ENCODE peak calls at places on chromosomes 1 and 21, in nine cellular contexts. One of them, this sample, is unnamed.

GRCh38 chr1:232915212-232915611 is 35.2 kb upstream of the NTPCR start:
- DNase-seq in A549: no peak
- DNase-seq in RWPE1: no peak
- DNase-seq in cardiac muscle cell: no peak
- DNase-seq in suprapubic skin: no peak
- DNase-seq in GM23338: no peak
- DNase-seq in mammary epithelial cell: no peak
- DNase-seq in left lung: no peak
- DNase-seq in ovary: no peak
- DNase-seq in this sample: no peak

GRCh38 chr1:6415979-6416656 is 3.6 kb downstream of the HES2 start:
- DNase-seq in A549: no peak
- DNase-seq in ovary: no peak
- DNase-seq in suprapubic skin: no peak
- DNase-seq in GM23338: no peak
- DNase-seq in cardiac muscle cell: no peak
- DNase-seq in RWPE1: no peak
- DNase-seq in mammary epithelial cell: no peak
- DNase-seq in left lung: no peak
- DNase-seq in this sample: no peak

GRCh38 chr1:92736395-92736794 is 48.5 kb downstream of the EVI5 start:
- DNase-seq in suprapubic skin: no peak
- DNase-seq in left lung: no peak
- DNase-seq in A549: peak; percentile 41
- DNase-seq in GM23338: peak; percentile 43
- DNase-seq in cardiac muscle cell: peak; percentile 6
- DNase-seq in ovary: no peak
- DNase-seq in mammary epithelial cell: peak; percentile 11
- DNase-seq in RWPE1: no peak
- DNase-seq in this sample: peak; percentile 23

GRCh38 chr1:97792655-97793054 is 128.2 kb downstream of the DPYD start:
- DNase-seq in cardiac muscle cell: no peak
- DNase-seq in A549: no peak
- DNase-seq in RWPE1: no peak
- DNase-seq in GM23338: no peak
- DNase-seq in mammary epithelial cell: no peak
- DNase-seq in suprapubic skin: no peak
- DNase-seq in left lung: no peak
- DNase-seq in ovary: no peak
- DNase-seq in this sample: no peak

GRCh38 chr1:100250264-100250663 is 630 bp upstream of the DBT start:
- DNase-seq in mammary epithelial cell: no peak
- DNase-seq in A549: no peak
- DNase-seq in ovary: no peak
- DNase-seq in cardiac muscle cell: no peak
- DNase-seq in GM23338: no peak
- DNase-seq in RWPE1: no peak
- DNase-seq in suprapubic skin: no peak
- DNase-seq in left lung: no peak
- DNase-seq in this sample: no peak

GRCh38 chr21:33540711-33541104 is 1.2 kb downstream of the GART start:
- DNase-seq in ovary: no peak
- DNase-seq in GM23338: peak; percentile 32
- DNase-seq in suprapubic skin: no peak
- DNase-seq in mammary epithelial cell: no peak
- DNase-seq in A549: no peak
- DNase-seq in cardiac muscle cell: no peak
- DNase-seq in RWPE1: no peak
- DNase-seq in left lung: no peak
- DNase-seq in this sample: peak; percentile 17

GRCh38 chr1:51255331-51255730 is 19.3 kb downstream of the RNF11 start:
- DNase-seq in RWPE1: no peak
- DNase-seq in GM23338: no peak
- DNase-seq in cardiac muscle cell: no peak
- DNase-seq in suprapubic skin: no peak
- DNase-seq in mammary epithelial cell: peak; percentile 36
- DNase-seq in ovary: no peak
- DNase-seq in A549: no peak
- DNase-seq in left lung: no peak
- DNase-seq in this sample: peak; percentile 66

GRCh38 chr1:25360596-25361581 is 22.8 kb downstream of the TMEM50A start:
- DNase-seq in suprapubic skin: no peak
- DNase-seq in RWPE1: peak; percentile 28
- DNase-seq in mammary epithelial cell: peak; percentile 25
- DNase-seq in GM23338: no peak
- DNase-seq in ovary: no peak
- DNase-seq in cardiac muscle cell: no peak
- DNase-seq in left lung: no peak
- DNase-seq in A549: peak; percentile 12
- DNase-seq in this sample: peak; percentile 39

GRCh38 chr1:1604374-1605033 is 4.6 kb upstream of the FNDC10 start:
- DNase-seq in ovary: no peak
- DNase-seq in mammary epithelial cell: no peak
- DNase-seq in RWPE1: no peak
- DNase-seq in A549: no peak
- DNase-seq in cardiac muscle cell: no peak
- DNase-seq in GM23338: no peak
- DNase-seq in suprapubic skin: no peak
- DNase-seq in left lung: peak; percentile 39
- DNase-seq in this sample: no peak

GRCh38 chr1:26156285-26157038 is 2.4 kb upstream of the FAM110D start:
- DNase-seq in RWPE1: no peak
- DNase-seq in suprapubic skin: no peak
- DNase-seq in GM23338: peak; percentile 82
- DNase-seq in left lung: no peak
- DNase-seq in mammary epithelial cell: no peak
- DNase-seq in A549: no peak
- DNase-seq in ovary: no peak
- DNase-seq in cardiac muscle cell: peak; percentile 66
- DNase-seq in this sample: no peak

GRCh38 chr1:64654519-64655341 is 90.1 kb upstream of the RAVER2 start:
- DNase-seq in left lung: no peak
- DNase-seq in ovary: peak; percentile 25
- DNase-seq in cardiac muscle cell: no peak
- DNase-seq in suprapubic skin: no peak
- DNase-seq in A549: no peak
- DNase-seq in GM23338: no peak
- DNase-seq in mammary epithelial cell: peak; percentile 19
- DNase-seq in RWPE1: peak; percentile 8
- DNase-seq in this sample: peak; percentile 27

GRCh38 chr1:145908653-145909052 is 1.2 kb downstream of the ITGA10 start:
- DNase-seq in GM23338: no peak
- DNase-seq in A549: no peak
- DNase-seq in cardiac muscle cell: no peak
- DNase-seq in ovary: no peak
- DNase-seq in mammary epithelial cell: no peak
- DNase-seq in RWPE1: no peak
- DNase-seq in suprapubic skin: no peak
- DNase-seq in left lung: no peak
- DNase-seq in this sample: no peak

GRCh38 chr1:203536981-203537455 is 43.1 kb downstream of the OPTC start:
- DNase-seq in ovary: no peak
- DNase-seq in mammary epithelial cell: peak; percentile 55
- DNase-seq in GM23338: no peak
- DNase-seq in A549: peak; percentile 72
- DNase-seq in RWPE1: peak; percentile 53
- DNase-seq in cardiac muscle cell: no peak
- DNase-seq in left lung: no peak
- DNase-seq in suprapubic skin: no peak
- DNase-seq in this sample: peak; percentile 97

GRCh38 chr1:163875214-163875926 is 553.6 kb downstream of the NUF2 start:
- DNase-seq in mammary epithelial cell: no peak
- DNase-seq in ovary: no peak
- DNase-seq in cardiac muscle cell: no peak
- DNase-seq in GM23338: no peak
- DNase-seq in A549: peak; percentile 44
- DNase-seq in RWPE1: peak; percentile 45
- DNase-seq in suprapubic skin: peak; percentile 74
- DNase-seq in left lung: no peak
- DNase-seq in this sample: peak; percentile 74

GRCh38 chr1:174938306-174939000 is 61.3 kb upstream of the CACYBP start:
- DNase-seq in cardiac muscle cell: no peak
- DNase-seq in suprapubic skin: no peak
- DNase-seq in GM23338: no peak
- DNase-seq in RWPE1: no peak
- DNase-seq in ovary: no peak
- DNase-seq in A549: no peak
- DNase-seq in left lung: no peak
- DNase-seq in mammary epithelial cell: no peak
- DNase-seq in this sample: no peak

GRCh38 chr1:161314201-161314981 is at the start of gene SDHC:
- DNase-seq in mammary epithelial cell: peak; percentile 77
- DNase-seq in ovary: peak; percentile 85
- DNase-seq in suprapubic skin: peak; percentile 92
- DNase-seq in left lung: peak; percentile 97
- DNase-seq in GM23338: peak; percentile 96
- DNase-seq in RWPE1: peak; percentile 88
- DNase-seq in A549: peak; percentile 83
- DNase-seq in cardiac muscle cell: peak; percentile 95
- DNase-seq in this sample: peak; percentile 87

GRCh38 chr1:183572721-183573120 is 17.5 kb downstream of the NCF2 start:
- DNase-seq in GM23338: no peak
- DNase-seq in cardiac muscle cell: no peak
- DNase-seq in A549: no peak
- DNase-seq in left lung: no peak
- DNase-seq in ovary: no peak
- DNase-seq in mammary epithelial cell: no peak
- DNase-seq in suprapubic skin: no peak
- DNase-seq in RWPE1: no peak
- DNase-seq in this sample: no peak

GRCh38 chr1:243435824-243436223 is 180.0 kb downstream of the SDCCAG8 start:
- DNase-seq in ovary: no peak
- DNase-seq in mammary epithelial cell: no peak
- DNase-seq in GM23338: no peak
- DNase-seq in RWPE1: no peak
- DNase-seq in left lung: no peak
- DNase-seq in A549: no peak
- DNase-seq in cardiac muscle cell: no peak
- DNase-seq in suprapubic skin: no peak
- DNase-seq in this sample: no peak
- TF ChIP-seq CTCF in ovary: no peak
- TF ChIP-seq CTCF in mammary epithelial cell: no peak
- TF ChIP-seq CTCF in GM23338: peak; percentile 38
- TF ChIP-seq CTCF in RWPE1: no peak
- TF ChIP-seq CTCF in left lung: no peak
- TF ChIP-seq CTCF in A549: no peak
- TF ChIP-seq CTCF in cardiac muscle cell: no peak
- TF ChIP-seq CTCF in suprapubic skin: no peak
- TF ChIP-seq CTCF in this sample: no peak

DNA sequence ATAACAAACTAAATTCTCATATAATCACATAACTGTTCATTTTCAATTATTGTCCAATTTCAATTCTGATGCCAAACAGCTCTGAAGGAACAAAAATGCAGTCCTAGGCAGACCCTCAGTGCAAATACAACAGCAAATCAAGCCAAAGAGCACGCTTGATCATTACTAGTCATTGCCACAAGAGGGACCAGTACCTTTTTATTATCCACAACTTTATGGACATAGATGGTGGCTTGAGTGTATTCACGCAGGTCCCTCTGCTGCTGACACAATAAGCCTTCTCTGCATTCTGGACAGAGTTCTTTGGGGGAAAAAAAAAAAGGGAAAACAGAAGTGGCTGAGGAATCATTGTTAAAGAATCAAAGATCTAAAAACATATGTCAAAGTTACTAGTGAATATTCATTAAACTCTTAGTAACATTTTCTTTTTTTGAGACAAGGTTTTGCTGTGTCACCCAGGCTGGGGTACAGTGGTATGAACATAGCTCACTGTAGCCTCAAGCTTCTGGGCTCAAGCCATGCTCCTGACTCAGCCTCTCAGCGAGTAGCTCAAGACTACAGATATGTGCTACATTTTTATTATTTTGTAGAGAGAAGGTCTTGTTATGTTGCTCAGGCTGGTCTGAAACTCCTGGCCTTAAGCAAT is 34.3 kb upstream of the RAP1GAP start:
- DNase-seq in A549: peak; percentile 57
- DNase-seq in RWPE1: peak; percentile 18
- DNase-seq in left lung: no peak
- DNase-seq in mammary epithelial cell: peak; percentile 23
- DNase-seq in GM23338: peak; percentile 48
- DNase-seq in cardiac muscle cell: peak; percentile 30
- DNase-seq in ovary: no peak
- DNase-seq in suprapubic skin: no peak
- DNase-seq in this sample: peak; percentile 50
- TF ChIP-seq CTCF in A549: peak; percentile 49
- TF ChIP-seq CTCF in RWPE1: peak; percentile 46
- TF ChIP-seq CTCF in left lung: peak; percentile 31
- TF ChIP-seq CTCF in mammary epithelial cell: peak; percentile 43
- TF ChIP-seq CTCF in GM23338: peak; percentile 58
- TF ChIP-seq CTCF in cardiac muscle cell: peak; percentile 53
- TF ChIP-seq CTCF in ovary: no peak
- TF ChIP-seq CTCF in suprapubic skin: no peak
- TF ChIP-seq CTCF in this sample: peak; percentile 44

GRCh38 chr21:29360799-29361765 is 62.4 kb downstream of the BACH1 start:
- DNase-seq in A549: peak; percentile 12
- DNase-seq in GM23338: peak; percentile 27
- DNase-seq in cardiac muscle cell: no peak
- DNase-seq in mammary epithelial cell: peak; percentile 9
- DNase-seq in ovary: no peak
- DNase-seq in left lung: no peak
- DNase-seq in suprapubic skin: no peak
- DNase-seq in RWPE1: no peak
- DNase-seq in this sample: no peak
- TF ChIP-seq CTCF in A549: no peak
- TF ChIP-seq CTCF in GM23338: peak; percentile 22
- TF ChIP-seq CTCF in cardiac muscle cell: no peak
- TF ChIP-seq CTCF in mammary epithelial cell: no peak
- TF ChIP-seq CTCF in ovary: no peak
- TF ChIP-seq CTCF in left lung: no peak
- TF ChIP-seq CTCF in suprapubic skin: no peak
- TF ChIP-seq CTCF in RWPE1: no peak
- TF ChIP-seq CTCF in this sample: no peak

DNA sequence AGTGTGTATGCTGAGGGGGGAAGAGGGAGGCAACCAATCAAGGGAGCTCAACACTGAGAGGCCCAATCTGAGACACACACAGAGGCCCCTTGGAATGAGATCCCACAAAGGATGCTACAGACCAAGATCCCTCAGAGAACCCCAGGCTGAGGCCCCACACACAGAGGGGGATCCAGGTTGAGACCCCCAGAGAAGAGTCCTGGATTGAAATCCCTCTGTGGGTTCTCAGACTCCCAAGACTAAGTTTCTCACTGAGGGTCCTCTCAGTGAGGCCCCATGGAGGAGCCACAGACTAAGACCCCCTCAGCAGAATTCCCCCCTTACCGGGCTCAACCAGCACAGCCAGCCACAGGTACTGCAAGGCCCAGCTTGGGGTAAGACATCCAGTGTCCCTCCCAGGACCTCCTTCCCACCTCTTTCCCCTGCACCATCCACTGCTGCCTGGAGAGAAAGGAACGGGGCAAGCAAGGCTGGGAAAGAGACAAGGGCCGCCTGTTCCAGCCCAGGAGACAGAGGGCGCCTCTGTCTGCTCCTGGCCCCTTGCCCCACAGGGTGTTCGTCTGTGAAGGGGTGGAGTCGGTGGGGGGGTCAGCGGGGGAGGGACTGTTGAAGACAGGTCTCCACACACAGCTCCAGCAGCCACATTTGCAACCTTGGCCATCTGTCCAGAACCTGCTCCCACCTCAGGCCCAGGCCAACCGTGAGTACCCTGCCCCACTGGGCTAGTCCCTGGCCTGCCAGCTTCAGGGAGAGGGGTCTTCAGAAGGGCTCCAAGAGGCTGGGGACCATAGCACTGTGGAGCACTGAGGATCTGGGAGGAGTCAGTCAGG is at the start of gene S100A1:
- DNase-seq in mammary epithelial cell: no peak
- DNase-seq in RWPE1: no peak
- DNase-seq in GM23338: no peak
- DNase-seq in left lung: no peak
- DNase-seq in ovary: no peak
- DNase-seq in suprapubic skin: peak; percentile 81
- DNase-seq in cardiac muscle cell: no peak
- DNase-seq in A549: peak; percentile 35
- DNase-seq in this sample: no peak
- TF ChIP-seq CTCF in mammary epithelial cell: no peak
- TF ChIP-seq CTCF in RWPE1: peak; percentile 16
- TF ChIP-seq CTCF in GM23338: peak; percentile 2
- TF ChIP-seq CTCF in left lung: no peak
- TF ChIP-seq CTCF in ovary: no peak
- TF ChIP-seq CTCF in suprapubic skin: no peak
- TF ChIP-seq CTCF in cardiac muscle cell: no peak
- TF ChIP-seq CTCF in A549: no peak
- TF ChIP-seq CTCF in this sample: no peak

This sample was measured in MCF 10A.